ENCODE peak calls at places on chromosome 19, in five cellular contexts. V is activated CD8-positive, alpha-beta memory T cell treated with anti-CD3 and anti-CD28 coated beads for 48 hours; B is CD8-positive, alpha-beta memory T cell; Z is esophagus muscularis mucosa; P is fibroblast of pulmonary artery. X is an unnamed sample.

GRCh38 chr19:47230122-47230920 is 678 bp downstream of the BBC3 start:
- DNase-seq in V (no peak), B (peak; percentile 84), Z (no peak), P (peak; percentile 53), X (no peak)

GRCh38 chr19:2495130-2495641 is 19.3 kb downstream of the GADD45B start:
- DNase-seq in V (no peak), B (peak; percentile 27), Z (no peak), P (peak; percentile 69), X (peak; percentile 45)

GRCh38 chr19:2127758-2128157 is 23.6 kb downstream of the AP3D1 start:
- DNase-seq in V (no peak), B (no peak), Z (no peak), P (no peak), X (no peak)

GRCh38 chr19:3899531-3900294 is 19.2 kb downstream of the ATCAY start:
- DNase-seq in V (no peak), B (no peak), Z (no peak), P (no peak), X (peak; percentile 29)

GRCh38 chr19:51417107-51417806 is at the start of gene SIGLEC10:
- DNase-seq in V (no peak), B (no peak), Z (no peak), P (no peak), X (no peak)

GRCh38 chr19:43532571-43532961 is 422 bp upstream of the ZNF575 start:
- DNase-seq in V (no peak), B (peak; percentile 26), Z (no peak), P (no peak), X (no peak)

GRCh38 chr19:39819786-39820185 is 14.2 kb downstream of the DYRK1B start:
- DNase-seq in V (no peak), B (no peak), Z (no peak), P (no peak), X (no peak)

GRCh38 chr19:16078311-16078758 is 2.0 kb downstream of the TPM4 start:
- DNase-seq in V (peak; percentile 21), B (no peak), Z (peak; percentile 91), P (no peak), X (peak; percentile 57)

GRCh38 chr19:42409477-42409876 is 17.7 kb downstream of the LIPE start:
- DNase-seq in V (no peak), B (no peak), Z (no peak), P (no peak), X (no peak)

GRCh38 chr19:56660381-56661105 is 11.0 kb downstream of the ZNF835 start:
- DNase-seq in V (no peak), B (no peak), Z (no peak), P (no peak), X (no peak)

GRCh38 chr19:38786572-38787265 is 2.3 kb upstream of the LGALS7B start:
- DNase-seq in V (no peak), B (no peak), Z (no peak), P (no peak), X (no peak)

GRCh38 chr19:49676136-49676689 is 858 bp upstream of the PRMT1 start:
- DNase-seq in V (no peak), B (no peak), Z (no peak), P (peak; percentile 97), X (peak; percentile 96)

GRCh38 chr19:7489609-7490044 is 792 bp upstream of the PEX11G start:
- DNase-seq in V (no peak), B (no peak), Z (no peak), P (no peak), X (no peak)

GRCh38 chr19:10288662-10289166 is 1.0 kb upstream of the ICAM5 start:
- DNase-seq in V (no peak), B (no peak), Z (no peak), P (peak; percentile 40), X (peak; percentile 62)

GRCh38 chr19:44807652-44808462 is 1.0 kb upstream of the BCAM start:
- DNase-seq in V (no peak), B (no peak), Z (no peak), P (peak; percentile 34), X (peak; percentile 57)

GRCh38 chr19:50679177-50680125 is 30.2 kb downstream of the C19orf81 start:
- DNase-seq in V (peak; percentile 74), B (peak; percentile 64), Z (peak; percentile 94), P (peak; percentile 78), X (peak; percentile 36)

GRCh38 chr19:33702606-33703437 is 81.1 kb downstream of the CHST8 start:
- DNase-seq in V (no peak), B (no peak), Z (no peak), P (no peak), X (no peak)

GRCh38 chr19:18289471-18290066 is 8.1 kb upstream of the JUND start:
- DNase-seq in V (no peak), B (no peak), Z (no peak), P (no peak), X (no peak)

GRCh38 chr19:575527-576506 is 3.4 kb downstream of the BSG start:
- DNase-seq in V (no peak), B (no peak), Z (no peak), P (peak; percentile 52), X (peak; percentile 73)

GRCh38 chr19:46494936-46495788 is 505 bp downstream of the PNMA8B start:
- DNase-seq in V (no peak), B (no peak), Z (no peak), P (no peak), X (no peak)

GRCh38 chr19:45655073-45655472 is 12.9 kb upstream of the GIPR start:
- DNase-seq in V (no peak), B (no peak), Z (no peak), P (no peak), X (no peak)

GRCh38 chr19:7699422-7700127 is 2.4 kb downstream of the FCER2 start:
- DNase-seq in V (peak; percentile 44), B (no peak), Z (no peak), P (no peak), X (no peak)

GRCh38 chr19:4970558-4971423 is 1.9 kb downstream of the KDM4B start:
- DNase-seq in V (no peak), B (no peak), Z (no peak), P (no peak), X (peak; percentile 35)

GRCh38 chr19:16281743-16282142 is 42.9 kb upstream of the KLF2 start:
- DNase-seq in V (no peak), B (no peak), Z (no peak), P (no peak), X (no peak)

GRCh38 chr19:40217027-40217810 is 965 bp downstream of the TTC9B start:
- DNase-seq in V (no peak), B (no peak), Z (no peak), P (no peak), X (no peak)

GRCh38 chr19:13190781-13191540 is 40.8 kb downstream of the IER2 start:
- DNase-seq in V (no peak), B (no peak), Z (no peak), P (no peak), X (no peak)

GRCh38 chr19:30325657-30326056 is 46.5 kb upstream of the ZNF536 start:
- DNase-seq in V (no peak), B (no peak), Z (no peak), P (no peak), X (no peak)

GRCh38 chr19:13154241-13154778 is 4.1 kb downstream of the IER2 start:
- DNase-seq in V (peak; percentile 49), B (peak; percentile 62), Z (peak; percentile 98), P (peak; percentile 96), X (peak; percentile 93)

GRCh38 chr19:55657004-55657747 is 2.3 kb downstream of the U2AF2 start:
- DNase-seq in V (no peak), B (no peak), Z (no peak), P (no peak), X (no peak)

GRCh38 chr19:2675892-2676291 is 26.6 kb downstream of the GNG7 start:
- DNase-seq in V (no peak), B (no peak), Z (no peak), P (no peak), X (no peak)

GRCh38 chr19:813359-814107 is 8.2 kb downstream of the PLPPR3 start:
- DNase-seq in V (no peak), B (no peak), Z (no peak), P (no peak), X (no peak)

GRCh38 chr19:19381007-19381926 is 24.2 kb upstream of the GATAD2A start:
- DNase-seq in V (no peak), B (no peak), Z (no peak), P (no peak), X (no peak)

GRCh38 chr19:5434970-5435641 is 20.1 kb upstream of the ZNRF4 start:
- DNase-seq in V (peak; percentile 27), B (no peak), Z (no peak), P (peak; percentile 45), X (peak; percentile 95)

GRCh38 chr19:42313096-42313839 is at the start of gene TMEM145:
- DNase-seq in V (no peak), B (no peak), Z (no peak), P (peak; percentile 52), X (peak; percentile 42)

GRCh38 chr19:33458807-33459206 is 62.8 kb downstream of the PEPD start:
- DNase-seq in V (no peak), B (no peak), Z (no peak), P (no peak), X (no peak)

GRCh38 chr19:4140237-4140711 is 13.2 kb upstream of the CREB3L3 start:
- DNase-seq in V (no peak), B (no peak), Z (no peak), P (peak; percentile 75), X (peak; percentile 69)

GRCh38 chr19:47036233-47036651 is 12.2 kb downstream of the TMEM160 start:
- DNase-seq in V (no peak), B (no peak), Z (no peak), P (no peak), X (peak; percentile 24)

GRCh38 chr19:49502866-49503581 is 6.8 kb downstream of the RPS11 start:
- DNase-seq in V (no peak), B (no peak), Z (no peak), P (peak; percentile 95), X (peak; percentile 79)

GRCh38 chr19:47730910-47731309 is 14.4 kb upstream of the NOP53 start:
- DNase-seq in V (no peak), B (no peak), Z (no peak), P (no peak), X (no peak)

GRCh38 chr19:42081584-42082258 is 5.8 kb downstream of the ZNF574 start:
- DNase-seq in V (no peak), B (no peak), Z (no peak), P (peak; percentile 67), X (peak; percentile 51)